ENCODE peak calls at places on chromosomes 6 and 20, in five cellular contexts. A is cardiac muscle cell, S is AG09319, K is lower leg skin, H is neural crest cell. P is an unnamed sample.

GRCh38 chr6:145529582-145529981 is 205.7 kb downstream of the EPM2A start:
- DNase-seq in A (no peak), S (no peak), K (no peak), H (no peak), P (no peak)

GRCh38 chr6:25883991-25884390 is 9.9 kb upstream of the SLC17A3 start:
- DNase-seq in H (no peak), A (peak; percentile 93), S (peak; percentile 73), K (no peak), P (no peak)

GRCh38 chr6:125519367-125519766 is 217.6 kb upstream of the HDDC2 start:
- DNase-seq in H (no peak), K (no peak), S (no peak), A (no peak), P (no peak)

GRCh38 chr6:37057678-37058077 is 52.2 kb downstream of the FGD2 start:
- DNase-seq in K (no peak), H (no peak), A (no peak), S (no peak), P (no peak)

GRCh38 chr20:42531675-42531985 is 658.1 kb downstream of the PTPRT start:
- DNase-seq in K (no peak), S (no peak), H (no peak), A (no peak), P (no peak)

GRCh38 chr6:111576302-111576701 is 29.4 kb downstream of the TRAF3IP2 start:
- DNase-seq in A (peak; percentile 52), S (no peak), K (no peak), H (no peak), P (no peak)

GRCh38 chr20:32510601-32511357 is 74.4 kb downstream of the NOL4L start:
- DNase-seq in A (no peak), S (no peak), K (no peak), H (no peak), P (no peak)

GRCh38 chr6:151627689-151628444 is 134.1 kb downstream of the CCDC170 start:
- DNase-seq in K (no peak), S (no peak), A (no peak), H (no peak), P (no peak)

GRCh38 chr20:45611054-45611453 is 18.5 kb upstream of the WFDC10A start:
- DNase-seq in A (peak; percentile 78), S (peak; percentile 29), K (no peak), H (no peak), P (no peak)

GRCh38 chr6:14756370-14756769 is 489.5 kb upstream of the JARID2 start:
- DNase-seq in A (no peak), H (no peak), K (peak; percentile 67), S (no peak), P (no peak)

GRCh38 chr20:25000268-25000801 is 7.8 kb upstream of the APMAP start:
- DNase-seq in H (no peak), A (peak; percentile 88), K (peak; percentile 96), S (peak; percentile 44), P (no peak)
- TF ChIP-seq CTCF in H (no peak), A (peak; percentile 3), K (no peak), S (peak; percentile 16), P (peak; percentile 19)

GRCh38 chr6:46287681-46288080 is 116.9 kb upstream of the ENPP5 start:
- DNase-seq in S (no peak), K (no peak), A (no peak), H (no peak), P (no peak)
- TF ChIP-seq CTCF in S (no peak), K (no peak), A (no peak), H (no peak), P (no peak)

GRCh38 chr6:109383438-109383940 is 1.2 kb upstream of the CD164 start:
- DNase-seq in A (no peak), K (no peak), S (no peak), H (no peak), P (no peak)
- TF ChIP-seq CTCF in A (no peak), K (no peak), S (no peak), H (no peak), P (peak; percentile 2)

DNA sequence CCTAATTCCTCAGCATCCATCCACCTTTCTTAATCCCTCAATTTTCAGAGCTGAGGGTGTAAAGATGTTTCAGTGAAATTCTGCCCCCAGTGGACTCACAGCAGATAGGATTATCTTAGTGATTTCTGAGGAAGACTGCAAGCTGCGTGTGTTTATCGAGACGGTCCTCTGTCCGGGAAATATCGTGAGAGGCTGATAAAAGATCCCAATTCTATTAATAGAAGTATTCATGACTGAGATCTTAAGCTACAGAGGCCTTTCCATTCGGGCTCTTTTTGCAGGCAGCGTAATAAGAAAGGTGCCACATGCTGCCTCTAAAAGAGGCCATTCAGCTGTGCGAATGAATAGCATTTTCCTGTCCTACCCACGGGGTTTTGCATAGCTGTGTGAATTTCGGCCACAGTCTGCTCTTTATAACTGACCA is 209.0 kb downstream of the ARHGAP18 start:
- DNase-seq in H (peak; percentile 7), K (no peak), S (no peak), A (peak; percentile 30), P (no peak)
- TF ChIP-seq CTCF in H (peak; percentile 60), K (no peak), S (peak; percentile 27), A (peak; percentile 28), P (peak; percentile 61)

GRCh38 chr20:62885808-62886708 is 24.4 kb upstream of the TCFL5 start:
- DNase-seq in K (no peak), A (no peak), H (no peak), S (no peak), P (no peak)

GRCh38 chr20:62888406-62888805 is 26.8 kb upstream of the TCFL5 start:
- DNase-seq in A (no peak), K (no peak), H (no peak), S (no peak), P (no peak)

GRCh38 chr20:62887860-62888239 is 26.2 kb upstream of the TCFL5 start:
- DNase-seq in K (no peak), H (no peak), A (no peak), S (no peak), P (no peak)

GRCh38 chr20:62886709-62887058 is 25.1 kb upstream of the TCFL5 start:
- DNase-seq in H (no peak), S (no peak), K (no peak), A (no peak), P (no peak)

GRCh38 chr20:62887147-62887859 is 25.7 kb upstream of the TCFL5 start:
- DNase-seq in K (no peak), H (no peak), S (peak; percentile 32), A (peak; percentile 93), P (no peak)
- TF ChIP-seq CTCF in K (no peak), H (no peak), S (no peak), A (peak; percentile 8), P (no peak)

P was measured in osteocyte.